ENCODE peak calls at places on chromosomes 12 and 14, in ten cellular contexts. One of them, this sample, is unnamed.

GRCh38 chr14:61455351-61455750 is 134.0 kb downstream of the PRKCH start:
- DNase-seq in astrocyte: no peak
- DNase-seq in uterus: no peak
- DNase-seq in lung: peak; percentile 23
- DNase-seq in PC-3: no peak
- DNase-seq in H7: no peak
- DNase-seq in astrocyte of the spinal cord: no peak
- DNase-seq in neural progenitor cell: no peak
- DNase-seq in cardiac fibroblast: no peak
- DNase-seq in Panc1: no peak
- DNase-seq in this sample: no peak

GRCh38 chr12:108332791-108333382 is 6.2 kb downstream of the CMKLR1 start:
- DNase-seq in astrocyte: no peak
- DNase-seq in uterus: peak; percentile 36
- DNase-seq in lung: peak; percentile 58
- DNase-seq in PC-3: no peak
- DNase-seq in H7: no peak
- DNase-seq in astrocyte of the spinal cord: peak; percentile 14
- DNase-seq in neural progenitor cell: no peak
- DNase-seq in cardiac fibroblast: no peak
- DNase-seq in Panc1: no peak
- DNase-seq in this sample: peak; percentile 58

GRCh38 chr12:12236896-12237295 is 29.9 kb downstream of the LRP6 start:
- DNase-seq in astrocyte: no peak
- DNase-seq in uterus: no peak
- DNase-seq in lung: no peak
- DNase-seq in PC-3: no peak
- DNase-seq in H7: no peak
- DNase-seq in astrocyte of the spinal cord: no peak
- DNase-seq in neural progenitor cell: peak; percentile 47
- DNase-seq in cardiac fibroblast: no peak
- DNase-seq in Panc1: no peak
- DNase-seq in this sample: no peak

GRCh38 chr12:107760207-107760816 is 625 bp downstream of the PRDM4 start:
- DNase-seq in astrocyte: no peak
- DNase-seq in uterus: peak; percentile 19
- DNase-seq in lung: peak; percentile 32
- DNase-seq in PC-3: peak; percentile 33
- DNase-seq in H7: peak; percentile 69
- DNase-seq in astrocyte of the spinal cord: no peak
- DNase-seq in neural progenitor cell: peak; percentile 50
- DNase-seq in cardiac fibroblast: peak; percentile 12
- DNase-seq in Panc1: no peak
- DNase-seq in this sample: no peak

GRCh38 chr14:24900281-24900868 is 149.6 kb downstream of the STXBP6 start:
- DNase-seq in astrocyte: peak; percentile 36
- DNase-seq in uterus: no peak
- DNase-seq in lung: no peak
- DNase-seq in PC-3: no peak
- DNase-seq in H7: no peak
- DNase-seq in astrocyte of the spinal cord: peak; percentile 44
- DNase-seq in neural progenitor cell: no peak
- DNase-seq in cardiac fibroblast: peak; percentile 44
- DNase-seq in Panc1: no peak
- DNase-seq in this sample: no peak

GRCh38 chr14:98325761-98326160 is 946.2 kb downstream of the BCL11B start:
- DNase-seq in astrocyte: peak; percentile 3
- DNase-seq in uterus: no peak
- DNase-seq in lung: no peak
- DNase-seq in PC-3: no peak
- DNase-seq in H7: no peak
- DNase-seq in astrocyte of the spinal cord: no peak
- DNase-seq in neural progenitor cell: no peak
- DNase-seq in cardiac fibroblast: no peak
- DNase-seq in Panc1: no peak
- DNase-seq in this sample: no peak

GRCh38 chr14:90510208-90510607 is 113.4 kb downstream of the CALM1 start:
- DNase-seq in astrocyte: no peak
- DNase-seq in uterus: no peak
- DNase-seq in lung: peak; percentile 50
- DNase-seq in PC-3: peak; percentile 10
- DNase-seq in H7: peak; percentile 91
- DNase-seq in astrocyte of the spinal cord: no peak
- DNase-seq in neural progenitor cell: no peak
- DNase-seq in cardiac fibroblast: no peak
- DNase-seq in Panc1: no peak
- DNase-seq in this sample: no peak

GRCh38 chr12:124769166-124769530 is 94.5 kb downstream of the SCARB1 start:
- DNase-seq in astrocyte: no peak
- DNase-seq in uterus: no peak
- DNase-seq in lung: no peak
- DNase-seq in PC-3: no peak
- DNase-seq in H7: no peak
- DNase-seq in astrocyte of the spinal cord: no peak
- DNase-seq in neural progenitor cell: no peak
- DNase-seq in cardiac fibroblast: no peak
- DNase-seq in Panc1: no peak
- DNase-seq in this sample: no peak

GRCh38 chr12:131321988-131322387 is 368.3 kb downstream of the ADGRD1 start:
- DNase-seq in astrocyte: no peak
- DNase-seq in uterus: no peak
- DNase-seq in lung: no peak
- DNase-seq in PC-3: no peak
- DNase-seq in H7: no peak
- DNase-seq in astrocyte of the spinal cord: no peak
- DNase-seq in neural progenitor cell: no peak
- DNase-seq in cardiac fibroblast: no peak
- DNase-seq in Panc1: no peak
- DNase-seq in this sample: no peak

GRCh38 chr12:131314524-131315090 is 360.9 kb downstream of the ADGRD1 start:
- DNase-seq in astrocyte: no peak
- DNase-seq in uterus: no peak
- DNase-seq in lung: no peak
- DNase-seq in PC-3: no peak
- DNase-seq in H7: no peak
- DNase-seq in astrocyte of the spinal cord: no peak
- DNase-seq in neural progenitor cell: no peak
- DNase-seq in cardiac fibroblast: no peak
- DNase-seq in Panc1: no peak
- DNase-seq in this sample: no peak

GRCh38 chr12:131313635-131314034 is 359.9 kb downstream of the ADGRD1 start:
- DNase-seq in astrocyte: no peak
- DNase-seq in uterus: no peak
- DNase-seq in lung: no peak
- DNase-seq in PC-3: no peak
- DNase-seq in H7: no peak
- DNase-seq in astrocyte of the spinal cord: no peak
- DNase-seq in neural progenitor cell: peak; percentile 13
- DNase-seq in cardiac fibroblast: no peak
- DNase-seq in Panc1: no peak
- DNase-seq in this sample: no peak

GRCh38 chr12:131315601-131316000 is 361.9 kb downstream of the ADGRD1 start:
- DNase-seq in astrocyte: no peak
- DNase-seq in uterus: no peak
- DNase-seq in lung: no peak
- DNase-seq in PC-3: no peak
- DNase-seq in H7: no peak
- DNase-seq in astrocyte of the spinal cord: no peak
- DNase-seq in neural progenitor cell: no peak
- DNase-seq in cardiac fibroblast: no peak
- DNase-seq in Panc1: no peak
- DNase-seq in this sample: no peak

DNA sequence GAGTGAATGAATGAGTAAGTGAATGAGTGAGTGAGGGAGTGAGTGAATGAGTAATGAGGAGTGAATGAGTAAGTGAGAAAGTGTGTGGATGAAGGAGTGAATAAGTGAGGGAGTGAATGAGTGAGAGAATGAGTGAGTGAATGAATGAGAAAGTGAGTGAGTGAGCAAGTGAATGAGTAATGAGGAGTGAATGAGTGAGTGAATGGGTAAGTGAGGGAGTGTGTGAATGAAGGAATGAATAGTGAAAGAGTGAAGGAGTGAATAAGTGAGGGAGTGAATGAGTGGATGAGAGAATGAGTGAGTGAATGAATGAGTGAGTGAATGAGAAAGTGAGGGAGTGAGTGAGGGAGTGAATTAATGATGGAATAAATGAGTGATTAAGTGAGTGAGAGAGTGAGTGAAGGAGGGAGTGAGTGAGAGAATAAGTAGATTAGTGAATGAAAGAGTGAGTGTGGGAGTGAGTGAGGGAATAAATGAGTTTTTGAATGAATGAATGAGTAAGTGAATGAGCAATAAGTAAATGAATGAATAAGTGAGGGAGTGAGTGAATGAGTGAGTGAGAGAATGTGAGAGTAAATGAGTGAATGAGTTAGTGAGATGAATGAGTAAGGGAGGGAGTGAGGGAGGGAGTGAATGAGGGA is 364.5 kb downstream of the ADGRD1 start:
- DNase-seq in astrocyte: no peak
- DNase-seq in uterus: no peak
- DNase-seq in lung: no peak
- DNase-seq in PC-3: no peak
- DNase-seq in H7: no peak
- DNase-seq in astrocyte of the spinal cord: no peak
- DNase-seq in neural progenitor cell: no peak
- DNase-seq in cardiac fibroblast: no peak
- DNase-seq in Panc1: no peak
- DNase-seq in this sample: no peak
- H3K4me3 ChIP-seq in astrocyte: no peak overlapping the region
- H3K4me3 ChIP-seq in uterus: no peak overlapping the region
- H3K4me3 ChIP-seq in lung: no peak overlapping the region
- H3K4me3 ChIP-seq in PC-3: no peak overlapping the region
- H3K4me3 ChIP-seq in H7: no peak overlapping the region
- H3K4me3 ChIP-seq in astrocyte of the spinal cord: no peak overlapping the region
- H3K4me3 ChIP-seq in neural progenitor cell: no peak overlapping the region
- H3K4me3 ChIP-seq in cardiac fibroblast: no peak overlapping the region
- H3K4me3 ChIP-seq in Panc1: no peak overlapping the region
- H3K4me3 ChIP-seq in this sample: no peak overlapping the region

DNA sequence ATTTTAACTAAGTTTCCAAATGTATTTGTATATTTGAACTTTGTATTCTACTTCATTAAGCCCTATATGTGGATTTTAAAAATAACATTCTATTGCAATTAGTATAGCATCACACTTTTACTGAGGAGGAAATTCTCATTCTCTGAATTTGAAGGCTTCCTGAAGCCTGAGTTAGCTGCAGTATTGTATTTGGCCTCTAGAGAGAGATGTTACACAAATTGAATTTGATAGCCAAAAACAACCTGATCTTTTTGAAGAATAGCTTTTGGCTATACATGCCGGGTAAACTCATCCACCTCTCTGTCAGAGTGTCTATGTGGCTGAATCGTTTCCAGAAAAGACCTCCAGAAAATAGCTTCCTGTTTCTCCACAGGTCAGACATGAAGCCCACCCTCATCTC is 316.5 kb upstream of the OR4E1 start:
- DNase-seq in astrocyte: no peak
- DNase-seq in uterus: no peak
- DNase-seq in lung: no peak
- DNase-seq in PC-3: peak; percentile 50
- DNase-seq in H7: no peak
- DNase-seq in astrocyte of the spinal cord: no peak
- DNase-seq in neural progenitor cell: peak; percentile 31
- DNase-seq in cardiac fibroblast: peak; percentile 3
- DNase-seq in Panc1: no peak
- DNase-seq in this sample: no peak
- H3K4me3 ChIP-seq in astrocyte: no peak overlapping the region
- H3K4me3 ChIP-seq in uterus: no peak overlapping the region
- H3K4me3 ChIP-seq in lung: no peak overlapping the region
- H3K4me3 ChIP-seq in PC-3: no peak overlapping the region
- H3K4me3 ChIP-seq in H7: no peak overlapping the region
- H3K4me3 ChIP-seq in astrocyte of the spinal cord: no peak overlapping the region
- H3K4me3 ChIP-seq in neural progenitor cell: no peak overlapping the region
- H3K4me3 ChIP-seq in cardiac fibroblast: no peak overlapping the region
- H3K4me3 ChIP-seq in Panc1: no peak overlapping the region
- H3K4me3 ChIP-seq in this sample: no peak overlapping the region

DNA sequence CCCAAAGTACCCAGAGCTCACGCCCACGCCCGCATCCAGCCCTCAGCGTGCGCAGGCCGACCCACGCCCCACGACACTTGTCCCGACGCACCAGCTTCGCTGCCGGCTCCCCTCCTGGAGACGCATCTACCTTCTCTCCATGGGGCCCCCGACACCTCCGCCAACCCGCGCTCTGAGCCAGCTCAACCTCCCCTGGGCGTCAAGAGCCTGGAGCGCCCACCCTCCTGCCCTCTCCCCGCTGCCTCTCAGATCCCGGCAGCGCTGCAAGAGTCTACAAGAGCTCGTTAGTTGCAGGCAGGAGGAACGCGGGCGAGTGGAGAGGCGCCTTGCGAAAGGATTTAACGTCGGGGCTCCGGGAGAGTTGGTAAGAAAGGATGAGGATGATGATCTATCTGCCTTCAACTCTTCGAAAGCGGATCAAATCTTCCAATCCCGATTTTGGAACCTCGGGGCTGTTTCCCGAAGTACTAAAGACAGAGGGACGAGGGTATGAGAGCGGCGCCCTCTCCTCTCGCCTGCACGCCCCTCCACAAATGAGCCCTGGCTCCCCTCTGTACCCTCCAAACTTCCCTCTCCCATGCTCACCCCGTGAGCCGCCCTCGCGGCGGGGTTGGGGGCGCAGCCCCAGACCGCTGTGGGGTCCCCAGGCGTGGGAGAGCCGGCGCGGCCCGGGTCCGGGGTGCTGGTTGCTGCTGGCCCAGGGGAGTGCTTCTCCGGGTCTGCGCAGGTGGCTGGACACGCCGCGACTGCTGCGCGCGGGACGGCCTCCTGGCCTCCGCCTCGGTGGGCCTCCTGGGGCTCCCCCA is 968 bp downstream of the LTBP2 start:
- DNase-seq in astrocyte: no peak
- DNase-seq in uterus: no peak
- DNase-seq in lung: no peak
- DNase-seq in PC-3: no peak
- DNase-seq in H7: peak; percentile 68
- DNase-seq in astrocyte of the spinal cord: peak; percentile 52
- DNase-seq in neural progenitor cell: peak; percentile 65
- DNase-seq in cardiac fibroblast: peak; percentile 52
- DNase-seq in Panc1: no peak
- DNase-seq in this sample: no peak
- H3K4me3 ChIP-seq in astrocyte: peak overlapping the region; percentile 71
- H3K4me3 ChIP-seq in uterus: peak overlapping the region; percentile 56
- H3K4me3 ChIP-seq in lung: peak overlapping the region; percentile 40
- H3K4me3 ChIP-seq in PC-3: peak overlapping the region; percentile 87
- H3K4me3 ChIP-seq in H7: peak overlapping the region; percentile 55
- H3K4me3 ChIP-seq in astrocyte of the spinal cord: peak overlapping the region; percentile 74
- H3K4me3 ChIP-seq in neural progenitor cell: peak overlapping the region; percentile 52
- H3K4me3 ChIP-seq in cardiac fibroblast: peak overlapping the region; percentile 64
- H3K4me3 ChIP-seq in Panc1: peak overlapping the region; percentile 52
- H3K4me3 ChIP-seq in this sample: peak overlapping the region; percentile 84

DNA sequence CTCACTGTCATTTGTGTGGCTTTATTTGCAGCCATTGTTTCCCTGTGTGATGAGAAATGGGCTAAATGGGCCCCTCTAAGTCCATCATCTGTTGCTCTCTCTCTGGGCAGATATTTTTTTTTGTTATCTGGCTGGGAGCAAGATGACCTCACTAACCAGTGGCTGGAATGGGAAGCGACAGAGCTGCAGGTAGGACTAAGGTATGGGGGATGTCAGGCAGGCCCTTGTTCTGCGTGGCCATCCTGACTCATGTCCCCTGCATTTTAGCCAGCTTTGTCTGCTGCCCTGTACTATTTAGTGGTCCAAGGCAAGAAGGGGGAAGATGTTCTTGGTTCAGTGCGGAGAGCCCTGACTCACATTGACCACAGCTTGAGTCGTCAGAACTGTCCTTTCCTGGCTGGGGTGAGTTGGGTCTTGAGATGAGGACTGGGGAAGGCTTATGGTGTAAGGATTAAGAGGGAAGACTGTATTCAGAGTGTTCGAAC is 1.3 kb downstream of the MARS1 start:
- DNase-seq in astrocyte: peak; percentile 15
- DNase-seq in uterus: no peak
- DNase-seq in lung: no peak
- DNase-seq in PC-3: no peak
- DNase-seq in H7: no peak
- DNase-seq in astrocyte of the spinal cord: no peak
- DNase-seq in neural progenitor cell: no peak
- DNase-seq in cardiac fibroblast: peak; percentile 37
- DNase-seq in Panc1: no peak
- DNase-seq in this sample: no peak
- H3K4me3 ChIP-seq in astrocyte: peak overlapping the region; percentile 87
- H3K4me3 ChIP-seq in uterus: peak overlapping the region; percentile 55
- H3K4me3 ChIP-seq in lung: no peak overlapping the region
- H3K4me3 ChIP-seq in PC-3: peak overlapping the region; percentile 91
- H3K4me3 ChIP-seq in H7: no peak overlapping the region
- H3K4me3 ChIP-seq in astrocyte of the spinal cord: peak overlapping the region; percentile 100
- H3K4me3 ChIP-seq in neural progenitor cell: peak overlapping the region; percentile 93
- H3K4me3 ChIP-seq in cardiac fibroblast: peak overlapping the region; percentile 99
- H3K4me3 ChIP-seq in Panc1: peak overlapping the region; percentile 99
- H3K4me3 ChIP-seq in this sample: peak overlapping the region; percentile 96

This sample was measured in psoas muscle.